ENCODE peak calls at places on chromosome 2, in nine cellular contexts. One of them, this sample, is unnamed. For H3K27me3, the result is how much of the 10 kb centered on the place peaks cover.

GRCh38 chr2:36459725-36460137 is 104.2 kb downstream of the CRIM1 start:
- DNase-seq in Peyer's patch: peak
- DNase-seq in dorsolateral prefrontal cortex: no peak
- DNase-seq in neural progenitor cell: peak
- DNase-seq in adrenal gland: peak
- DNase-seq in astrocyte: peak
- DNase-seq in heart left ventricle: peak
- DNase-seq in upper lobe of right lung: no peak
- DNase-seq in K562: peak
- DNase-seq in this sample: no peak

GRCh38 chr2:55365303-55365702 is 54.4 kb downstream of the CCDC88A start:
- DNase-seq in astrocyte: peak
- DNase-seq in adrenal gland: no peak
- DNase-seq in heart left ventricle: no peak
- DNase-seq in upper lobe of right lung: no peak
- DNase-seq in dorsolateral prefrontal cortex: no peak
- DNase-seq in Peyer's patch: no peak
- DNase-seq in K562: peak
- DNase-seq in neural progenitor cell: no peak
- DNase-seq in this sample: no peak

GRCh38 chr2:23220687-23221086 is 164.3 kb upstream of the KLHL29 start:
- DNase-seq in adrenal gland: no peak
- DNase-seq in neural progenitor cell: peak
- DNase-seq in Peyer's patch: no peak
- DNase-seq in upper lobe of right lung: no peak
- DNase-seq in heart left ventricle: no peak
- DNase-seq in astrocyte: no peak
- DNase-seq in K562: no peak
- DNase-seq in dorsolateral prefrontal cortex: no peak
- DNase-seq in this sample: no peak

GRCh38 chr2:212083492-212083891 is 455.1 kb downstream of the ERBB4 start:
- DNase-seq in Peyer's patch: no peak
- DNase-seq in heart left ventricle: no peak
- DNase-seq in K562: no peak
- DNase-seq in neural progenitor cell: no peak
- DNase-seq in astrocyte: no peak
- DNase-seq in upper lobe of right lung: no peak
- DNase-seq in dorsolateral prefrontal cortex: no peak
- DNase-seq in adrenal gland: no peak
- DNase-seq in this sample: no peak

GRCh38 chr2:141723834-141724233 is 407.0 kb downstream of the LRP1B start:
- DNase-seq in K562: no peak
- DNase-seq in Peyer's patch: no peak
- DNase-seq in upper lobe of right lung: no peak
- DNase-seq in neural progenitor cell: no peak
- DNase-seq in astrocyte: no peak
- DNase-seq in dorsolateral prefrontal cortex: no peak
- DNase-seq in adrenal gland: no peak
- DNase-seq in heart left ventricle: no peak
- DNase-seq in this sample: no peak

GRCh38 chr2:75549401-75550253 is 11.1 kb downstream of the EVA1A start:
- DNase-seq in upper lobe of right lung: no peak
- DNase-seq in neural progenitor cell: no peak
- DNase-seq in dorsolateral prefrontal cortex: no peak
- DNase-seq in heart left ventricle: no peak
- DNase-seq in K562: no peak
- DNase-seq in Peyer's patch: no peak
- DNase-seq in astrocyte: no peak
- DNase-seq in adrenal gland: no peak
- DNase-seq in this sample: no peak

GRCh38 chr2:42905341-42906114 is 113.1 kb upstream of the HAAO start:
- DNase-seq in neural progenitor cell: no peak
- DNase-seq in adrenal gland: no peak
- DNase-seq in dorsolateral prefrontal cortex: no peak
- DNase-seq in astrocyte: no peak
- DNase-seq in heart left ventricle: peak
- DNase-seq in upper lobe of right lung: no peak
- DNase-seq in Peyer's patch: no peak
- DNase-seq in K562: peak
- DNase-seq in this sample: no peak

GRCh38 chr2:51219468-51219867 is 187.5 kb upstream of the NRXN1 start:
- DNase-seq in astrocyte: peak
- DNase-seq in adrenal gland: no peak
- DNase-seq in Peyer's patch: no peak
- DNase-seq in neural progenitor cell: no peak
- DNase-seq in dorsolateral prefrontal cortex: no peak
- DNase-seq in heart left ventricle: no peak
- DNase-seq in upper lobe of right lung: no peak
- DNase-seq in K562: no peak
- DNase-seq in this sample: no peak

GRCh38 chr2:236177604-236177966 is 9.4 kb upstream of the GBX2 start:
- DNase-seq in astrocyte: no peak
- DNase-seq in adrenal gland: no peak
- DNase-seq in K562: peak
- DNase-seq in heart left ventricle: no peak
- DNase-seq in dorsolateral prefrontal cortex: peak
- DNase-seq in upper lobe of right lung: peak
- DNase-seq in Peyer's patch: peak
- DNase-seq in neural progenitor cell: peak
- DNase-seq in this sample: no peak

GRCh38 chr2:216572582-216573578 is 60.3 kb upstream of the IGFBP2 start:
- DNase-seq in Peyer's patch: no peak
- DNase-seq in astrocyte: peak
- DNase-seq in upper lobe of right lung: no peak
- DNase-seq in neural progenitor cell: no peak
- DNase-seq in K562: no peak
- DNase-seq in adrenal gland: peak
- DNase-seq in dorsolateral prefrontal cortex: no peak
- DNase-seq in heart left ventricle: peak
- DNase-seq in this sample: peak

GRCh38 chr2:169776483-169776802 is 22.2 kb upstream of the SSB start:
- DNase-seq in astrocyte: peak
- DNase-seq in K562: no peak
- DNase-seq in heart left ventricle: no peak
- DNase-seq in adrenal gland: no peak
- DNase-seq in neural progenitor cell: no peak
- DNase-seq in dorsolateral prefrontal cortex: no peak
- DNase-seq in Peyer's patch: no peak
- DNase-seq in upper lobe of right lung: no peak
- DNase-seq in this sample: no peak

GRCh38 chr2:240946654-240947053 is 40.5 kb downstream of the CROCC2 start:
- DNase-seq in neural progenitor cell: no peak
- DNase-seq in K562: no peak
- DNase-seq in Peyer's patch: peak
- DNase-seq in astrocyte: no peak
- DNase-seq in adrenal gland: peak
- DNase-seq in upper lobe of right lung: peak
- DNase-seq in heart left ventricle: peak
- DNase-seq in dorsolateral prefrontal cortex: no peak
- DNase-seq in this sample: no peak

GRCh38 chr2:232420463-232421188 is 14.0 kb downstream of the ALPG start:
- DNase-seq in heart left ventricle: no peak
- DNase-seq in Peyer's patch: peak
- DNase-seq in dorsolateral prefrontal cortex: no peak
- DNase-seq in K562: no peak
- DNase-seq in neural progenitor cell: peak
- DNase-seq in upper lobe of right lung: peak
- DNase-seq in astrocyte: peak
- DNase-seq in adrenal gland: no peak
- DNase-seq in this sample: no peak

GRCh38 chr2:179917272-179917671 is 55.9 kb upstream of the ZNF385B start:
- DNase-seq in dorsolateral prefrontal cortex: no peak
- DNase-seq in adrenal gland: no peak
- DNase-seq in K562: no peak
- DNase-seq in upper lobe of right lung: no peak
- DNase-seq in heart left ventricle: no peak
- DNase-seq in neural progenitor cell: no peak
- DNase-seq in astrocyte: peak
- DNase-seq in Peyer's patch: no peak
- DNase-seq in this sample: no peak

GRCh38 chr2:28956415-28956826 is 24.7 kb upstream of the TOGARAM2 start:
- DNase-seq in dorsolateral prefrontal cortex: peak
- DNase-seq in upper lobe of right lung: no peak
- DNase-seq in heart left ventricle: no peak
- DNase-seq in adrenal gland: no peak
- DNase-seq in neural progenitor cell: peak
- DNase-seq in Peyer's patch: no peak
- DNase-seq in astrocyte: peak
- DNase-seq in K562: peak
- DNase-seq in this sample: no peak

GRCh38 chr2:239433777-239434396 is 33.1 kb upstream of the HDAC4 start:
- DNase-seq in dorsolateral prefrontal cortex: no peak
- DNase-seq in heart left ventricle: no peak
- DNase-seq in adrenal gland: no peak
- DNase-seq in Peyer's patch: no peak
- DNase-seq in upper lobe of right lung: no peak
- DNase-seq in astrocyte: peak
- DNase-seq in neural progenitor cell: no peak
- DNase-seq in K562: no peak
- DNase-seq in this sample: no peak
- H3K27me3 ChIP-seq in dorsolateral prefrontal cortex: under half
- H3K27me3 ChIP-seq in heart left ventricle: under half
- H3K27me3 ChIP-seq in adrenal gland: under half
- H3K27me3 ChIP-seq in Peyer's patch: under half
- H3K27me3 ChIP-seq in upper lobe of right lung: under half
- H3K27me3 ChIP-seq in astrocyte: under half
- H3K27me3 ChIP-seq in neural progenitor cell: under half
- H3K27me3 ChIP-seq in K562: under half
- H3K27me3 ChIP-seq in this sample: under half

GRCh38 chr2:239787651-239788050 is 237.5 kb downstream of the NDUFA10 start:
- DNase-seq in astrocyte: no peak
- DNase-seq in K562: no peak
- DNase-seq in Peyer's patch: peak
- DNase-seq in neural progenitor cell: no peak
- DNase-seq in heart left ventricle: no peak
- DNase-seq in upper lobe of right lung: no peak
- DNase-seq in dorsolateral prefrontal cortex: peak
- DNase-seq in adrenal gland: no peak
- DNase-seq in this sample: no peak
- H3K27me3 ChIP-seq in astrocyte: under half
- H3K27me3 ChIP-seq in K562: under half
- H3K27me3 ChIP-seq in Peyer's patch: under half
- H3K27me3 ChIP-seq in neural progenitor cell: half or more
- H3K27me3 ChIP-seq in heart left ventricle: under half
- H3K27me3 ChIP-seq in upper lobe of right lung: under half
- H3K27me3 ChIP-seq in dorsolateral prefrontal cortex: under half
- H3K27me3 ChIP-seq in adrenal gland: under half
- H3K27me3 ChIP-seq in this sample: under half

GRCh38 chr2:156322103-156322671 is 10.3 kb downstream of the NR4A2 start:
- DNase-seq in upper lobe of right lung: no peak
- DNase-seq in heart left ventricle: no peak
- DNase-seq in K562: no peak
- DNase-seq in adrenal gland: no peak
- DNase-seq in dorsolateral prefrontal cortex: no peak
- DNase-seq in Peyer's patch: peak
- DNase-seq in neural progenitor cell: no peak
- DNase-seq in astrocyte: no peak
- DNase-seq in this sample: no peak
- H3K27me3 ChIP-seq in upper lobe of right lung: under half
- H3K27me3 ChIP-seq in heart left ventricle: under half
- H3K27me3 ChIP-seq in K562: under half
- H3K27me3 ChIP-seq in adrenal gland: under half
- H3K27me3 ChIP-seq in dorsolateral prefrontal cortex: under half
- H3K27me3 ChIP-seq in Peyer's patch: under half
- H3K27me3 ChIP-seq in neural progenitor cell: half or more
- H3K27me3 ChIP-seq in astrocyte: half or more
- H3K27me3 ChIP-seq in this sample: under half

DNA sequence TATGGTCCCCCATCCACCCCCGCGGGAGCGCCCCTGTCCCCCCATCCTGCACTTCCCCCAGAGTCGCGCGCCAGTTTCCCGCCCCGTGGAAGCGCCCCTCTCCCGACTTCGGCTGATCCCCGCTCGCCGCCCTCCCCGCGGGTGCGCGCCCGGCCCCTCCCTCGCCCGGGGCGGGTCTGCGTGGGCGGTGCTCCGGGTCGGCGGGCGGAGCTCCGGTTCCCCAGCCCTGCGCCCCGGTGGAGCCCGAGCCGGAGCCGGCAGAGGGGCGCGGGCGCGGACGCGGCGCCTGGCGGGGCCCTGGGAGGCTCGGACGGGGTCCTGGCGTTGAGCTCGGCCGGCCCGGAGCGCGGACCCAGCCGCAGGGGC is at the start of gene SNTG2:
- DNase-seq in K562: peak
- DNase-seq in heart left ventricle: peak
- DNase-seq in astrocyte: no peak
- DNase-seq in adrenal gland: no peak
- DNase-seq in dorsolateral prefrontal cortex: no peak
- DNase-seq in neural progenitor cell: peak
- DNase-seq in Peyer's patch: no peak
- DNase-seq in upper lobe of right lung: no peak
- DNase-seq in this sample: peak
- H3K27me3 ChIP-seq in K562: under half
- H3K27me3 ChIP-seq in heart left ventricle: under half
- H3K27me3 ChIP-seq in astrocyte: under half
- H3K27me3 ChIP-seq in adrenal gland: under half
- H3K27me3 ChIP-seq in dorsolateral prefrontal cortex: under half
- H3K27me3 ChIP-seq in neural progenitor cell: half or more
- H3K27me3 ChIP-seq in Peyer's patch: under half
- H3K27me3 ChIP-seq in upper lobe of right lung: half or more
- H3K27me3 ChIP-seq in this sample: under half

GRCh38 chr2:176107731-176108181 is 676 bp downstream of the HOXD11 start:
- DNase-seq in astrocyte: no peak
- DNase-seq in heart left ventricle: no peak
- DNase-seq in upper lobe of right lung: no peak
- DNase-seq in dorsolateral prefrontal cortex: no peak
- DNase-seq in neural progenitor cell: peak
- DNase-seq in K562: no peak
- DNase-seq in adrenal gland: no peak
- DNase-seq in Peyer's patch: no peak
- DNase-seq in this sample: no peak
- H3K27me3 ChIP-seq in astrocyte: half or more
- H3K27me3 ChIP-seq in heart left ventricle: half or more
- H3K27me3 ChIP-seq in upper lobe of right lung: half or more
- H3K27me3 ChIP-seq in dorsolateral prefrontal cortex: half or more
- H3K27me3 ChIP-seq in neural progenitor cell: half or more
- H3K27me3 ChIP-seq in K562: under half
- H3K27me3 ChIP-seq in adrenal gland: half or more
- H3K27me3 ChIP-seq in Peyer's patch: half or more
- H3K27me3 ChIP-seq in this sample: under half